ENCODE peak calls at places on chromosome 11, in ten cellular contexts. One of them, this sample, is unnamed.

GRCh38 chr11:65606876-65607613 is 7.0 kb downstream of the MAP3K11 start:
- DNase-seq in DMS153: peak
- DNase-seq in central memory CD8-positive, alpha-beta T cell: no peak
- DNase-seq in stimulated activated effector memory CD8-positive, alpha-beta T cell treated with anti-CD3 and anti-CD28 coated beads, Interleukin-12 subunit alpha, Interleukin-12 subunit beta, amount 100 ng/mL, for 72 hours: no peak
- DNase-seq in GM19239: no peak
- DNase-seq in nephron progenitor cell: peak
- DNase-seq in activated naive CD4-positive, alpha-beta T cell treated with anti-CD3 and anti-CD28 coated beads, Interleukin-2, amount 10 ng/mL, durations not matched to agents 7 days and 5 days: no peak
- DNase-seq in HEK293T: peak
- DNase-seq in bronchial epithelial cell: peak
- DNase-seq in midbrain: peak
- DNase-seq in this sample: peak

GRCh38 chr11:17405232-17406005 is 17.0 kb upstream of the KCNJ11 start:
- DNase-seq in DMS153: peak
- DNase-seq in central memory CD8-positive, alpha-beta T cell: no peak
- DNase-seq in stimulated activated effector memory CD8-positive, alpha-beta T cell treated with anti-CD3 and anti-CD28 coated beads, Interleukin-12 subunit alpha, Interleukin-12 subunit beta, amount 100 ng/mL, for 72 hours: no peak
- DNase-seq in GM19239: no peak
- DNase-seq in nephron progenitor cell: peak
- DNase-seq in activated naive CD4-positive, alpha-beta T cell treated with anti-CD3 and anti-CD28 coated beads, Interleukin-2, amount 10 ng/mL, durations not matched to agents 7 days and 5 days: no peak
- DNase-seq in HEK293T: no peak
- DNase-seq in bronchial epithelial cell: no peak
- DNase-seq in midbrain: peak
- DNase-seq in this sample: peak

GRCh38 chr11:123407124-123407995 is 22.7 kb upstream of the GRAMD1B start:
- DNase-seq in DMS153: peak
- DNase-seq in central memory CD8-positive, alpha-beta T cell: peak
- DNase-seq in stimulated activated effector memory CD8-positive, alpha-beta T cell treated with anti-CD3 and anti-CD28 coated beads, Interleukin-12 subunit alpha, Interleukin-12 subunit beta, amount 100 ng/mL, for 72 hours: peak
- DNase-seq in GM19239: peak
- DNase-seq in nephron progenitor cell: peak
- DNase-seq in activated naive CD4-positive, alpha-beta T cell treated with anti-CD3 and anti-CD28 coated beads, Interleukin-2, amount 10 ng/mL, durations not matched to agents 7 days and 5 days: peak
- DNase-seq in HEK293T: peak
- DNase-seq in bronchial epithelial cell: peak
- DNase-seq in midbrain: peak
- DNase-seq in this sample: peak

GRCh38 chr11:116654526-116654925 is 118.3 kb downstream of the BUD13 start:
- DNase-seq in DMS153: no peak
- DNase-seq in central memory CD8-positive, alpha-beta T cell: no peak
- DNase-seq in stimulated activated effector memory CD8-positive, alpha-beta T cell treated with anti-CD3 and anti-CD28 coated beads, Interleukin-12 subunit alpha, Interleukin-12 subunit beta, amount 100 ng/mL, for 72 hours: peak
- DNase-seq in GM19239: no peak
- DNase-seq in nephron progenitor cell: no peak
- DNase-seq in activated naive CD4-positive, alpha-beta T cell treated with anti-CD3 and anti-CD28 coated beads, Interleukin-2, amount 10 ng/mL, durations not matched to agents 7 days and 5 days: no peak
- DNase-seq in HEK293T: no peak
- DNase-seq in bronchial epithelial cell: no peak
- DNase-seq in midbrain: no peak
- DNase-seq in this sample: no peak

GRCh38 chr11:7974668-7975067 is 9.4 kb upstream of the NLRP10 start:
- DNase-seq in DMS153: no peak
- DNase-seq in central memory CD8-positive, alpha-beta T cell: no peak
- DNase-seq in stimulated activated effector memory CD8-positive, alpha-beta T cell treated with anti-CD3 and anti-CD28 coated beads, Interleukin-12 subunit alpha, Interleukin-12 subunit beta, amount 100 ng/mL, for 72 hours: no peak
- DNase-seq in GM19239: no peak
- DNase-seq in nephron progenitor cell: no peak
- DNase-seq in activated naive CD4-positive, alpha-beta T cell treated with anti-CD3 and anti-CD28 coated beads, Interleukin-2, amount 10 ng/mL, durations not matched to agents 7 days and 5 days: no peak
- DNase-seq in HEK293T: no peak
- DNase-seq in bronchial epithelial cell: no peak
- DNase-seq in midbrain: no peak
- DNase-seq in this sample: no peak

GRCh38 chr11:62143727-62144126 is 19.9 kb downstream of the INCENP start:
- DNase-seq in DMS153: no peak
- DNase-seq in central memory CD8-positive, alpha-beta T cell: peak
- DNase-seq in stimulated activated effector memory CD8-positive, alpha-beta T cell treated with anti-CD3 and anti-CD28 coated beads, Interleukin-12 subunit alpha, Interleukin-12 subunit beta, amount 100 ng/mL, for 72 hours: no peak
- DNase-seq in GM19239: no peak
- DNase-seq in nephron progenitor cell: no peak
- DNase-seq in activated naive CD4-positive, alpha-beta T cell treated with anti-CD3 and anti-CD28 coated beads, Interleukin-2, amount 10 ng/mL, durations not matched to agents 7 days and 5 days: no peak
- DNase-seq in HEK293T: no peak
- DNase-seq in bronchial epithelial cell: no peak
- DNase-seq in midbrain: no peak
- DNase-seq in this sample: no peak

GRCh38 chr11:131684111-131685060 is 314.0 kb downstream of the NTM start:
- DNase-seq in DMS153: no peak
- DNase-seq in central memory CD8-positive, alpha-beta T cell: no peak
- DNase-seq in stimulated activated effector memory CD8-positive, alpha-beta T cell treated with anti-CD3 and anti-CD28 coated beads, Interleukin-12 subunit alpha, Interleukin-12 subunit beta, amount 100 ng/mL, for 72 hours: no peak
- DNase-seq in GM19239: no peak
- DNase-seq in nephron progenitor cell: no peak
- DNase-seq in activated naive CD4-positive, alpha-beta T cell treated with anti-CD3 and anti-CD28 coated beads, Interleukin-2, amount 10 ng/mL, durations not matched to agents 7 days and 5 days: no peak
- DNase-seq in HEK293T: no peak
- DNase-seq in bronchial epithelial cell: no peak
- DNase-seq in midbrain: no peak
- DNase-seq in this sample: no peak

GRCh38 chr11:130431806-130432205 is 3.4 kb upstream of the ADAMTS8 start:
- DNase-seq in DMS153: no peak
- DNase-seq in central memory CD8-positive, alpha-beta T cell: no peak
- DNase-seq in stimulated activated effector memory CD8-positive, alpha-beta T cell treated with anti-CD3 and anti-CD28 coated beads, Interleukin-12 subunit alpha, Interleukin-12 subunit beta, amount 100 ng/mL, for 72 hours: no peak
- DNase-seq in GM19239: no peak
- DNase-seq in nephron progenitor cell: no peak
- DNase-seq in activated naive CD4-positive, alpha-beta T cell treated with anti-CD3 and anti-CD28 coated beads, Interleukin-2, amount 10 ng/mL, durations not matched to agents 7 days and 5 days: no peak
- DNase-seq in HEK293T: no peak
- DNase-seq in bronchial epithelial cell: no peak
- DNase-seq in midbrain: no peak
- DNase-seq in this sample: peak

GRCh38 chr11:68973219-68973618 is 7.6 kb downstream of the MRGPRD start:
- DNase-seq in DMS153: no peak
- DNase-seq in central memory CD8-positive, alpha-beta T cell: no peak
- DNase-seq in stimulated activated effector memory CD8-positive, alpha-beta T cell treated with anti-CD3 and anti-CD28 coated beads, Interleukin-12 subunit alpha, Interleukin-12 subunit beta, amount 100 ng/mL, for 72 hours: no peak
- DNase-seq in GM19239: no peak
- DNase-seq in nephron progenitor cell: no peak
- DNase-seq in activated naive CD4-positive, alpha-beta T cell treated with anti-CD3 and anti-CD28 coated beads, Interleukin-2, amount 10 ng/mL, durations not matched to agents 7 days and 5 days: no peak
- DNase-seq in HEK293T: no peak
- DNase-seq in bronchial epithelial cell: no peak
- DNase-seq in midbrain: no peak
- DNase-seq in this sample: no peak

GRCh38 chr11:112470355-112470754 is 209.7 kb upstream of the PLET1 start:
- DNase-seq in DMS153: no peak
- DNase-seq in central memory CD8-positive, alpha-beta T cell: no peak
- DNase-seq in stimulated activated effector memory CD8-positive, alpha-beta T cell treated with anti-CD3 and anti-CD28 coated beads, Interleukin-12 subunit alpha, Interleukin-12 subunit beta, amount 100 ng/mL, for 72 hours: no peak
- DNase-seq in GM19239: no peak
- DNase-seq in nephron progenitor cell: no peak
- DNase-seq in activated naive CD4-positive, alpha-beta T cell treated with anti-CD3 and anti-CD28 coated beads, Interleukin-2, amount 10 ng/mL, durations not matched to agents 7 days and 5 days: no peak
- DNase-seq in HEK293T: no peak
- DNase-seq in bronchial epithelial cell: peak
- DNase-seq in midbrain: no peak
- DNase-seq in this sample: no peak

GRCh38 chr11:17774232-17775034 is 39.9 kb downstream of the KCNC1 start:
- DNase-seq in DMS153: no peak
- DNase-seq in central memory CD8-positive, alpha-beta T cell: no peak
- DNase-seq in stimulated activated effector memory CD8-positive, alpha-beta T cell treated with anti-CD3 and anti-CD28 coated beads, Interleukin-12 subunit alpha, Interleukin-12 subunit beta, amount 100 ng/mL, for 72 hours: no peak
- DNase-seq in GM19239: no peak
- DNase-seq in nephron progenitor cell: no peak
- DNase-seq in activated naive CD4-positive, alpha-beta T cell treated with anti-CD3 and anti-CD28 coated beads, Interleukin-2, amount 10 ng/mL, durations not matched to agents 7 days and 5 days: no peak
- DNase-seq in HEK293T: no peak
- DNase-seq in bronchial epithelial cell: no peak
- DNase-seq in midbrain: no peak
- DNase-seq in this sample: no peak

GRCh38 chr11:105937331-105937730 is 84.7 kb downstream of the MSANTD4 start:
- DNase-seq in DMS153: no peak
- DNase-seq in central memory CD8-positive, alpha-beta T cell: no peak
- DNase-seq in stimulated activated effector memory CD8-positive, alpha-beta T cell treated with anti-CD3 and anti-CD28 coated beads, Interleukin-12 subunit alpha, Interleukin-12 subunit beta, amount 100 ng/mL, for 72 hours: no peak
- DNase-seq in GM19239: no peak
- DNase-seq in nephron progenitor cell: no peak
- DNase-seq in activated naive CD4-positive, alpha-beta T cell treated with anti-CD3 and anti-CD28 coated beads, Interleukin-2, amount 10 ng/mL, durations not matched to agents 7 days and 5 days: no peak
- DNase-seq in HEK293T: no peak
- DNase-seq in bronchial epithelial cell: peak
- DNase-seq in midbrain: no peak
- DNase-seq in this sample: peak

GRCh38 chr11:18277560-18278271 is 11.7 kb downstream of the SAA1 start:
- DNase-seq in DMS153: no peak
- DNase-seq in central memory CD8-positive, alpha-beta T cell: no peak
- DNase-seq in stimulated activated effector memory CD8-positive, alpha-beta T cell treated with anti-CD3 and anti-CD28 coated beads, Interleukin-12 subunit alpha, Interleukin-12 subunit beta, amount 100 ng/mL, for 72 hours: no peak
- DNase-seq in GM19239: no peak
- DNase-seq in nephron progenitor cell: no peak
- DNase-seq in activated naive CD4-positive, alpha-beta T cell treated with anti-CD3 and anti-CD28 coated beads, Interleukin-2, amount 10 ng/mL, durations not matched to agents 7 days and 5 days: no peak
- DNase-seq in HEK293T: no peak
- DNase-seq in bronchial epithelial cell: no peak
- DNase-seq in midbrain: no peak
- DNase-seq in this sample: peak

GRCh38 chr11:130671801-130672700 is 223.6 kb downstream of the ADAMTS15 start:
- DNase-seq in DMS153: peak
- DNase-seq in central memory CD8-positive, alpha-beta T cell: no peak
- DNase-seq in stimulated activated effector memory CD8-positive, alpha-beta T cell treated with anti-CD3 and anti-CD28 coated beads, Interleukin-12 subunit alpha, Interleukin-12 subunit beta, amount 100 ng/mL, for 72 hours: no peak
- DNase-seq in GM19239: no peak
- DNase-seq in nephron progenitor cell: peak
- DNase-seq in activated naive CD4-positive, alpha-beta T cell treated with anti-CD3 and anti-CD28 coated beads, Interleukin-2, amount 10 ng/mL, durations not matched to agents 7 days and 5 days: no peak
- DNase-seq in HEK293T: no peak
- DNase-seq in bronchial epithelial cell: peak
- DNase-seq in midbrain: peak
- DNase-seq in this sample: peak

This sample was measured in fibroblast of pulmonary artery.